ENCODE peak calls at places on chromosomes 4 and X, in four cellular contexts. One of them, this sample, is unnamed. For H3K4me1, the result is how much of the 10 kb centered on the place peaks cover.

GRCh38 chrX:52410439-52411394 is 41.9 kb downstream of the XAGE2 start:
- DNase-seq in colonic mucosa: no peak
- DNase-seq in left ventricle myocardium inferior: no peak
- DNase-seq in HCT116: no peak
- DNase-seq in this sample: no peak

GRCh38 chrX:154368630-154369452 is 5.6 kb downstream of the FLNA start:
- DNase-seq in colonic mucosa: peak
- DNase-seq in left ventricle myocardium inferior: peak
- DNase-seq in HCT116: peak
- DNase-seq in this sample: no peak

GRCh38 chr4:22115262-22115661 is 166.7 kb upstream of the KCNIP4 start:
- DNase-seq in colonic mucosa: no peak
- DNase-seq in left ventricle myocardium inferior: no peak
- DNase-seq in HCT116: no peak
- DNase-seq in this sample: no peak

GRCh38 chrX:118666521-118666920 is 60.9 kb upstream of the IL13RA1 start:
- DNase-seq in colonic mucosa: no peak
- DNase-seq in left ventricle myocardium inferior: no peak
- DNase-seq in HCT116: no peak
- DNase-seq in this sample: no peak

GRCh38 chr4:130035391-130035790 is 939.4 kb downstream of the C4orf33 start:
- DNase-seq in colonic mucosa: no peak
- DNase-seq in left ventricle myocardium inferior: no peak
- DNase-seq in HCT116: no peak
- DNase-seq in this sample: no peak

GRCh38 chrX:31551913-31552312 is 480.1 kb upstream of the FTHL17 start:
- DNase-seq in colonic mucosa: no peak
- DNase-seq in left ventricle myocardium inferior: no peak
- DNase-seq in HCT116: no peak
- DNase-seq in this sample: no peak

GRCh38 chr4:55437356-55437796 is 41.6 kb downstream of the TMEM165 start:
- DNase-seq in colonic mucosa: peak
- DNase-seq in left ventricle myocardium inferior: no peak
- DNase-seq in HCT116: no peak
- DNase-seq in this sample: no peak

GRCh38 chrX:69362889-69363288 is 141.2 kb upstream of the NALF2 start:
- DNase-seq in colonic mucosa: peak
- DNase-seq in left ventricle myocardium inferior: peak
- DNase-seq in HCT116: no peak
- DNase-seq in this sample: no peak

GRCh38 chr4:30614771-30615170 is 105.4 kb upstream of the PCDH7 start:
- DNase-seq in colonic mucosa: no peak
- DNase-seq in left ventricle myocardium inferior: no peak
- DNase-seq in HCT116: no peak
- DNase-seq in this sample: no peak

GRCh38 chrX:1807301-1807731 is 192.5 kb downstream of the ASMT start:
- DNase-seq in colonic mucosa: no peak
- DNase-seq in left ventricle myocardium inferior: no peak
- DNase-seq in HCT116: no peak
- DNase-seq in this sample: no peak

GRCh38 chr4:27916432-27917184 is 1056.0 kb downstream of the STIM2 start:
- DNase-seq in colonic mucosa: peak
- DNase-seq in left ventricle myocardium inferior: no peak
- DNase-seq in HCT116: no peak
- DNase-seq in this sample: no peak

DNA sequence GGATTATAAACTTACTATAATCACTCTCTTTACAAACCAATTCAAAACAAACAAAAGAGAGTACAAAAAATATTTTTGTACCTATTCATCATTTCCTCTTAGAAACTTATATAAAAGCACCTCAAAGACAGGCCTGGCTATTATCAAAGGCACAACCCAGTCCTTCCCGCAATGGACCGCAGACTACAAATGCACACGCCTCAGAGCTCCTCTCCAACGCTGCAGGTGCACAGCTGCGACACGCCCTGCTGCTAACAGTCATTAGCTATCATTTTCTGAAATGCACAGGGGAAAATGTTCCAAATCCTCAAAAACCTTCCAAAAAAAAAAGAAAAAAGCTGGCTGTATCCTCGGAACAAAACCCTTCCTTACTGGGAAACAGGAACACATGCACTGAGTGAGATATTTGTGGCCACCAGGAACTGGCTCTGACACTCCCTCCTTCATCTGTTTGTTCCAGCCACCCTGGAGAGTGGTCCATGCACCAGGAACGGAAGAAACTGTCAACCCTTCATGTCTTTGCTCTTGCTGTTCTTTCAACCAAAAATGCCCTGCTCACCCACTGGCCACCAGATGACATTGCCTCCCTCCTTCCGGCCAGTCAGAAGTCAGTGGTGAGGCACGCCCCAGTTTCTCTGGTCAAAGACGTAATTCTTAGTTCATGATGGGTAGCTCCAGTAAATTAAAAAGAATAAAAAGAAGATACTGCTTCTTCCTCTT is 16.7 kb downstream of the IRF2 start:
- DNase-seq in colonic mucosa: no peak
- DNase-seq in left ventricle myocardium inferior: no peak
- DNase-seq in HCT116: no peak
- DNase-seq in this sample: no peak
- H3K27ac ChIP-seq in colonic mucosa: no peak
- H3K27ac ChIP-seq in left ventricle myocardium inferior: peak
- H3K27ac ChIP-seq in HCT116: no peak
- H3K27ac ChIP-seq in this sample: no peak

GRCh38 chr4:6988016-6988715 is 55.0 kb upstream of the TADA2B start:
- DNase-seq in colonic mucosa: no peak
- DNase-seq in left ventricle myocardium inferior: no peak
- DNase-seq in HCT116: no peak
- DNase-seq in this sample: no peak

GRCh38 chr4:6987566-6987920 is 55.6 kb upstream of the TADA2B start:
- DNase-seq in colonic mucosa: no peak
- DNase-seq in left ventricle myocardium inferior: no peak
- DNase-seq in HCT116: no peak
- DNase-seq in this sample: no peak

GRCh38 chr4:6986067-6986780 is 56.9 kb upstream of the TADA2B start:
- DNase-seq in colonic mucosa: peak
- DNase-seq in left ventricle myocardium inferior: peak
- DNase-seq in HCT116: no peak
- DNase-seq in this sample: no peak

GRCh38 chr4:6984611-6985115 is 58.5 kb upstream of the TADA2B start:
- DNase-seq in colonic mucosa: no peak
- DNase-seq in left ventricle myocardium inferior: no peak
- DNase-seq in HCT116: no peak
- DNase-seq in this sample: no peak

GRCh38 chr4:6986781-6987565 is 56.2 kb upstream of the TADA2B start:
- DNase-seq in colonic mucosa: peak
- DNase-seq in left ventricle myocardium inferior: peak
- DNase-seq in HCT116: peak
- DNase-seq in this sample: peak
- H3K4me1 ChIP-seq in colonic mucosa: under half
- H3K4me1 ChIP-seq in left ventricle myocardium inferior: half or more
- H3K4me1 ChIP-seq in HCT116: under half
- H3K4me1 ChIP-seq in this sample: under half

GRCh38 chr4:14888790-14889189 is 113.5 kb upstream of the CPEB2 start:
- DNase-seq in colonic mucosa: no peak
- DNase-seq in left ventricle myocardium inferior: no peak
- DNase-seq in HCT116: no peak
- DNase-seq in this sample: no peak

GRCh38 chr4:14893713-14894112 is 108.6 kb upstream of the CPEB2 start:
- DNase-seq in colonic mucosa: no peak
- DNase-seq in left ventricle myocardium inferior: no peak
- DNase-seq in HCT116: no peak
- DNase-seq in this sample: no peak

GRCh38 chr4:14883166-14883565 is 119.1 kb upstream of the CPEB2 start:
- DNase-seq in colonic mucosa: no peak
- DNase-seq in left ventricle myocardium inferior: no peak
- DNase-seq in HCT116: no peak
- DNase-seq in this sample: no peak

GRCh38 chr4:14892563-14892962 is 109.7 kb upstream of the CPEB2 start:
- DNase-seq in colonic mucosa: no peak
- DNase-seq in left ventricle myocardium inferior: no peak
- DNase-seq in HCT116: no peak
- DNase-seq in this sample: peak

GRCh38 chr4:14887842-14888433 is 114.3 kb upstream of the CPEB2 start:
- DNase-seq in colonic mucosa: no peak
- DNase-seq in left ventricle myocardium inferior: no peak
- DNase-seq in HCT116: no peak
- DNase-seq in this sample: no peak
- H3K27ac ChIP-seq in colonic mucosa: no peak
- H3K27ac ChIP-seq in left ventricle myocardium inferior: no peak
- H3K27ac ChIP-seq in HCT116: no peak
- H3K27ac ChIP-seq in this sample: no peak

GRCh38 chr4:113825272-113825671 is 63.7 kb upstream of the CAMK2D start:
- DNase-seq in colonic mucosa: no peak
- DNase-seq in left ventricle myocardium inferior: no peak
- DNase-seq in HCT116: no peak
- DNase-seq in this sample: no peak
- H3K4me1 ChIP-seq in colonic mucosa: under half
- H3K4me1 ChIP-seq in left ventricle myocardium inferior: under half
- H3K4me1 ChIP-seq in HCT116: under half
- H3K4me1 ChIP-seq in this sample: under half

DNA sequence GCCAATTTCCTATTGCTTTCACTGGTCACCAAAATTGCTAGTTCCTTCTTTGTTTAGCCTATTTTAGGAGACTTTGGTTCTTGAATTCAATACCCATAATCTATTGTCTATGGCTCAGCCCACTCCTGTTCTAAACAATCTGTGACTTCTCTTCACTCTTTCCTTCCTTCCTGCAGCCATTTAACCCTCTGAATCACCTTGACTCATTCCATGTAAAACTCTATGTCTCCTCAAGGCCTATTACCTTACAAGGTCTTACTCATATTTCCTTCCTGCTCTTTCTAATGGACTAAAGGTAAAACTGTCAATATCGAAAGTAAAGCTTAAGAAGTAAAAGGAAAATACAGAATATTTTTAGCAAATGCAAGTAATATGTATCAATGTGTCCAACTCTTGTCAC is 301.6 kb downstream of the ARHGAP24 start:
- DNase-seq in colonic mucosa: no peak
- DNase-seq in left ventricle myocardium inferior: no peak
- DNase-seq in HCT116: peak
- DNase-seq in this sample: no peak
- H3K27ac ChIP-seq in colonic mucosa: no peak
- H3K27ac ChIP-seq in left ventricle myocardium inferior: peak
- H3K27ac ChIP-seq in HCT116: no peak
- H3K27ac ChIP-seq in this sample: no peak

GRCh38 chr4:184286346-184286745 is 68.7 kb upstream of the ENPP6 start:
- DNase-seq in colonic mucosa: no peak
- DNase-seq in left ventricle myocardium inferior: no peak
- DNase-seq in HCT116: no peak
- DNase-seq in this sample: no peak
- H3K4me1 ChIP-seq in colonic mucosa: under half
- H3K4me1 ChIP-seq in left ventricle myocardium inferior: under half
- H3K4me1 ChIP-seq in HCT116: under half
- H3K4me1 ChIP-seq in this sample: under half

DNA sequence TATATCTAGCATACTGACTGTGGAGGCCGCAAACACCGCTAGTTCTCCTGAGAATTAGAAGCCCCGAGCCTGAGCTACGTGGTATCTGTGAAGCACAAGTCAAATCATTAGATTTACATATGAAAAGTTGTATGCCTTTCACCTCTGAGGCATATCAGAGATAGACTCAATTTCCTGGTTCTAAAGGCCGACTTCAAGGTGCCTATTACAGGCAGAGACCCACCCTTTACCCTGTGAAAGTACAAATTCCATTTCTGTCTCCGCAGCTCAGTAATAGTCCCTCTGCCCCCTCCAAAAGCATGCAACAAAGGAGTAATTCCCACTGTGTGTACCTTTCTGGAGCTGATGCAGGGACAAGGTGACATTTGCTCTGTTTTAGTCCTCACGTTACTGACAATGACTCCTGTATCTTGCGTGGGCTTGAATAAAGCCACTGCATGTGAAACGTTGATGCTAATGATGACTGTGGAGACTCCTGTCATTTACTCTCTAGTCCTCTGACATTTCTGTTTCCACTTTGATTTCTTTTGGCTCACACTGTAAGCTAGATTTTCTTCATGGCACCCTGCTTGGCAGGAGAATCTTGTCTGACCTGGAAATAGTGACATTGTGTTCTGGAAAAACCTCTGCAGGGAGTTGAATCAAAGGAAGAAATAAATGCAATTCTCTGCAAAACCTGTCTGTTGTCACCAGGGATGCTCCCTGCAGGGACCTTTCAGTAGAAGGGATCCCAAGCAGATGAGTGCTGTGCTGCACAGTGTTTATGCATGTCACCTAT is 273.2 kb upstream of the EMCN start:
- DNase-seq in colonic mucosa: no peak
- DNase-seq in left ventricle myocardium inferior: no peak
- DNase-seq in HCT116: no peak
- DNase-seq in this sample: no peak
- H3K27ac ChIP-seq in colonic mucosa: no peak
- H3K27ac ChIP-seq in left ventricle myocardium inferior: no peak
- H3K27ac ChIP-seq in HCT116: no peak
- H3K27ac ChIP-seq in this sample: no peak

GRCh38 chr4:110092646-110093045 is 105.8 kb downstream of the ELOVL6 start:
- DNase-seq in colonic mucosa: no peak
- DNase-seq in left ventricle myocardium inferior: no peak
- DNase-seq in HCT116: no peak
- DNase-seq in this sample: no peak
- H3K4me1 ChIP-seq in colonic mucosa: under half
- H3K4me1 ChIP-seq in left ventricle myocardium inferior: under half
- H3K4me1 ChIP-seq in HCT116: under half
- H3K4me1 ChIP-seq in this sample: under half

GRCh38 chr4:81600511-81601269 is 129.0 kb upstream of the RASGEF1B start:
- DNase-seq in colonic mucosa: no peak
- DNase-seq in left ventricle myocardium inferior: peak
- DNase-seq in HCT116: no peak
- DNase-seq in this sample: peak
- H3K27ac ChIP-seq in colonic mucosa: no peak
- H3K27ac ChIP-seq in left ventricle myocardium inferior: peak
- H3K27ac ChIP-seq in HCT116: no peak
- H3K27ac ChIP-seq in this sample: no peak